ENCODE peak calls at places on chromosome 2, in seven cellular contexts. G is right cardiac atrium; W is GM20000; X is naive B cell; Y is activated CD8-positive, alpha-beta memory T cell treated with anti-CD3 and anti-CD28 coated beads for 24 hours; T is NCI-H446; A is foreskin fibroblast. U is an unnamed sample.

GRCh38 chr2:207334309-207334630 is 168.5 kb upstream of the KLF7 start:
- DNase-seq in G (no peak), W (no peak), X (no peak), Y (no peak), T (no peak), A (no peak), U (no peak)

GRCh38 chr2:188631037-188631794 is 339.5 kb downstream of the GULP1 start:
- DNase-seq in G (no peak), W (no peak), X (no peak), Y (no peak), T (peak), A (no peak), U (no peak)

GRCh38 chr2:235747868-235748144 is 254.0 kb downstream of the AGAP1 start:
- DNase-seq in G (no peak), W (no peak), X (no peak), Y (no peak), T (peak), A (no peak), U (no peak)

GRCh38 chr2:238299803-238300202 is 11.4 kb upstream of the PER2 start:
- DNase-seq in G (no peak), W (no peak), X (no peak), Y (no peak), T (peak), A (no peak), U (no peak)

GRCh38 chr2:54419855-54420550 is 36.1 kb upstream of the SPTBN1 start:
- DNase-seq in G (no peak), W (no peak), X (no peak), Y (no peak), T (no peak), A (no peak), U (no peak)

GRCh38 chr2:229422005-229422404 is 150.9 kb upstream of the PID1 start:
- DNase-seq in G (no peak), W (no peak), X (no peak), Y (no peak), T (no peak), A (no peak), U (no peak)

GRCh38 chr2:64485961-64486360 is 32.0 kb downstream of the LGALSL start:
- DNase-seq in G (peak), W (no peak), X (no peak), Y (no peak), T (peak), A (no peak), U (no peak)

GRCh38 chr2:27001851-27002369 is 30.9 kb upstream of the TMEM214 start:
- DNase-seq in G (no peak), W (no peak), X (no peak), Y (no peak), T (no peak), A (no peak), U (no peak)

GRCh38 chr2:147538088-147538487 is 306.7 kb upstream of the ACVR2A start:
- DNase-seq in G (no peak), W (no peak), X (no peak), Y (no peak), T (no peak), A (no peak), U (no peak)

GRCh38 chr2:134657650-134658250 is 61.0 kb downstream of the TMEM163 start:
- DNase-seq in G (no peak), W (no peak), X (peak), Y (no peak), T (no peak), A (no peak), U (peak)

GRCh38 chr2:234676859-234677450 is 180.1 kb upstream of the ARL4C start:
- DNase-seq in G (no peak), W (no peak), X (no peak), Y (no peak), T (no peak), A (no peak), U (no peak)

GRCh38 chr2:64632855-64633819 is 20.6 kb downstream of the SERTAD2 start:
- DNase-seq in G (no peak), W (no peak), X (no peak), Y (no peak), T (no peak), A (peak), U (no peak)

GRCh38 chr2:66134113-66134730 is 300.7 kb upstream of the MEIS1 start:
- DNase-seq in G (no peak), W (no peak), X (no peak), Y (no peak), T (no peak), A (no peak), U (no peak)

GRCh38 chr2:219245899-219246230 is 586 bp downstream of the STK16 start:
- DNase-seq in G (no peak), W (no peak), X (no peak), Y (no peak), T (no peak), A (no peak), U (no peak)

GRCh38 chr2:3107567-3107966 is 270.1 kb downstream of the EIPR1 start:
- DNase-seq in G (no peak), W (no peak), X (no peak), Y (no peak), T (no peak), A (no peak), U (no peak)

GRCh38 chr2:113283704-113284284 is 5.1 kb upstream of the PAX8 start:
- DNase-seq in G (peak), W (no peak), X (no peak), Y (no peak), T (peak), A (peak), U (no peak)

GRCh38 chr2:160427629-160428424 is 65.8 kb downstream of the RBMS1 start:
- DNase-seq in G (no peak), W (no peak), X (peak), Y (no peak), T (no peak), A (peak), U (peak)

GRCh38 chr2:142052220-142052863 is 78.5 kb downstream of the LRP1B start:
- DNase-seq in G (no peak), W (no peak), X (no peak), Y (no peak), T (peak), A (no peak), U (no peak)

GRCh38 chr2:118943286-118943685 is 1.3 kb downstream of the MARCO start:
- DNase-seq in G (no peak), W (no peak), X (no peak), Y (no peak), T (no peak), A (no peak), U (no peak)

GRCh38 chr2:227655454-227655853 is 11.2 kb upstream of the SCYGR5 start:
- DNase-seq in G (no peak), W (no peak), X (no peak), Y (no peak), T (no peak), A (peak), U (no peak)

GRCh38 chr2:150472122-150472899 is 15.2 kb downstream of the RND3 start:
- DNase-seq in G (peak), W (no peak), X (no peak), Y (no peak), T (no peak), A (peak), U (no peak)

GRCh38 chr2:10787176-10787968 is 25.2 kb downstream of the PDIA6 start:
- DNase-seq in G (no peak), W (peak), X (no peak), Y (no peak), T (no peak), A (no peak), U (peak)